ENCODE peak calls at places on chromosomes 16 and 17, in ten cellular contexts. One of them, this sample, is unnamed.

GRCh38 chr17:69287168-69287567 is 39.8 kb downstream of the ABCA5 start:
- DNase-seq in putamen: no peak
- DNase-seq in sciatic nerve: no peak
- DNase-seq in activated CD8-positive, alpha-beta T cell treated with anti-CD3 and anti-CD28 coated beads, Interleukin-2, amount 10 ng/mL, durations not matched to agents 7 days and 5 days: no peak
- DNase-seq in neuronal stem cell: no peak
- DNase-seq in thoracic aorta: no peak
- DNase-seq in left lung: no peak
- DNase-seq in NCI-H2171 treated with DMSO at 0.1 percent for 48 hours: no peak
- DNase-seq in progenitor cell of endocrine pancreas: no peak
- DNase-seq in NCI-H748 treated with DMSO at 0.1 percent for 48 hours: no peak
- DNase-seq in this sample: no peak

GRCh38 chr17:53655591-53655990 is 167.1 kb upstream of the KIF2B start:
- DNase-seq in putamen: no peak
- DNase-seq in sciatic nerve: no peak
- DNase-seq in activated CD8-positive, alpha-beta T cell treated with anti-CD3 and anti-CD28 coated beads, Interleukin-2, amount 10 ng/mL, durations not matched to agents 7 days and 5 days: no peak
- DNase-seq in neuronal stem cell: no peak
- DNase-seq in thoracic aorta: no peak
- DNase-seq in left lung: no peak
- DNase-seq in NCI-H2171 treated with DMSO at 0.1 percent for 48 hours: no peak
- DNase-seq in progenitor cell of endocrine pancreas: no peak
- DNase-seq in NCI-H748 treated with DMSO at 0.1 percent for 48 hours: no peak
- DNase-seq in this sample: no peak

GRCh38 chr16:21663889-21664647 is at the start of gene OTOA:
- DNase-seq in putamen: no peak
- DNase-seq in sciatic nerve: no peak
- DNase-seq in activated CD8-positive, alpha-beta T cell treated with anti-CD3 and anti-CD28 coated beads, Interleukin-2, amount 10 ng/mL, durations not matched to agents 7 days and 5 days: peak
- DNase-seq in neuronal stem cell: no peak
- DNase-seq in thoracic aorta: no peak
- DNase-seq in left lung: no peak
- DNase-seq in NCI-H2171 treated with DMSO at 0.1 percent for 48 hours: peak
- DNase-seq in progenitor cell of endocrine pancreas: peak
- DNase-seq in NCI-H748 treated with DMSO at 0.1 percent for 48 hours: no peak
- DNase-seq in this sample: no peak

GRCh38 chr17:40952675-40953074 is 14.1 kb downstream of the KRT39 start:
- DNase-seq in putamen: no peak
- DNase-seq in sciatic nerve: no peak
- DNase-seq in activated CD8-positive, alpha-beta T cell treated with anti-CD3 and anti-CD28 coated beads, Interleukin-2, amount 10 ng/mL, durations not matched to agents 7 days and 5 days: no peak
- DNase-seq in neuronal stem cell: no peak
- DNase-seq in thoracic aorta: no peak
- DNase-seq in left lung: no peak
- DNase-seq in NCI-H2171 treated with DMSO at 0.1 percent for 48 hours: no peak
- DNase-seq in progenitor cell of endocrine pancreas: no peak
- DNase-seq in NCI-H748 treated with DMSO at 0.1 percent for 48 hours: no peak
- DNase-seq in this sample: no peak

GRCh38 chr16:87464691-87465300 is 28.0 kb downstream of the ZCCHC14 start:
- DNase-seq in putamen: peak
- DNase-seq in sciatic nerve: peak
- DNase-seq in activated CD8-positive, alpha-beta T cell treated with anti-CD3 and anti-CD28 coated beads, Interleukin-2, amount 10 ng/mL, durations not matched to agents 7 days and 5 days: peak
- DNase-seq in neuronal stem cell: no peak
- DNase-seq in thoracic aorta: peak
- DNase-seq in left lung: peak
- DNase-seq in NCI-H2171 treated with DMSO at 0.1 percent for 48 hours: no peak
- DNase-seq in progenitor cell of endocrine pancreas: no peak
- DNase-seq in NCI-H748 treated with DMSO at 0.1 percent for 48 hours: no peak
- DNase-seq in this sample: no peak

GRCh38 chr17:64309710-64310109 is 46.6 kb upstream of the TEX2 start:
- DNase-seq in putamen: no peak
- DNase-seq in sciatic nerve: no peak
- DNase-seq in activated CD8-positive, alpha-beta T cell treated with anti-CD3 and anti-CD28 coated beads, Interleukin-2, amount 10 ng/mL, durations not matched to agents 7 days and 5 days: no peak
- DNase-seq in neuronal stem cell: no peak
- DNase-seq in thoracic aorta: no peak
- DNase-seq in left lung: no peak
- DNase-seq in NCI-H2171 treated with DMSO at 0.1 percent for 48 hours: no peak
- DNase-seq in progenitor cell of endocrine pancreas: no peak
- DNase-seq in NCI-H748 treated with DMSO at 0.1 percent for 48 hours: no peak
- DNase-seq in this sample: no peak

GRCh38 chr16:47492428-47493357 is 31.6 kb downstream of the PHKB start:
- DNase-seq in putamen: peak
- DNase-seq in sciatic nerve: peak
- DNase-seq in activated CD8-positive, alpha-beta T cell treated with anti-CD3 and anti-CD28 coated beads, Interleukin-2, amount 10 ng/mL, durations not matched to agents 7 days and 5 days: no peak
- DNase-seq in neuronal stem cell: no peak
- DNase-seq in thoracic aorta: peak
- DNase-seq in left lung: peak
- DNase-seq in NCI-H2171 treated with DMSO at 0.1 percent for 48 hours: peak
- DNase-seq in progenitor cell of endocrine pancreas: no peak
- DNase-seq in NCI-H748 treated with DMSO at 0.1 percent for 48 hours: no peak
- DNase-seq in this sample: no peak

GRCh38 chr16:84496991-84497390 is 7.5 kb downstream of the MEAK7 start:
- DNase-seq in putamen: no peak
- DNase-seq in sciatic nerve: no peak
- DNase-seq in activated CD8-positive, alpha-beta T cell treated with anti-CD3 and anti-CD28 coated beads, Interleukin-2, amount 10 ng/mL, durations not matched to agents 7 days and 5 days: no peak
- DNase-seq in neuronal stem cell: no peak
- DNase-seq in thoracic aorta: no peak
- DNase-seq in left lung: no peak
- DNase-seq in NCI-H2171 treated with DMSO at 0.1 percent for 48 hours: no peak
- DNase-seq in progenitor cell of endocrine pancreas: no peak
- DNase-seq in NCI-H748 treated with DMSO at 0.1 percent for 48 hours: no peak
- DNase-seq in this sample: no peak

GRCh38 chr17:35537569-35538209 is at the start of gene SLFN12L:
- DNase-seq in putamen: no peak
- DNase-seq in sciatic nerve: no peak
- DNase-seq in activated CD8-positive, alpha-beta T cell treated with anti-CD3 and anti-CD28 coated beads, Interleukin-2, amount 10 ng/mL, durations not matched to agents 7 days and 5 days: peak
- DNase-seq in neuronal stem cell: no peak
- DNase-seq in thoracic aorta: no peak
- DNase-seq in left lung: no peak
- DNase-seq in NCI-H2171 treated with DMSO at 0.1 percent for 48 hours: no peak
- DNase-seq in progenitor cell of endocrine pancreas: no peak
- DNase-seq in NCI-H748 treated with DMSO at 0.1 percent for 48 hours: no peak
- DNase-seq in this sample: peak

GRCh38 chr16:68235882-68236803 is at the start of gene ESRP2:
- DNase-seq in putamen: no peak
- DNase-seq in sciatic nerve: no peak
- DNase-seq in activated CD8-positive, alpha-beta T cell treated with anti-CD3 and anti-CD28 coated beads, Interleukin-2, amount 10 ng/mL, durations not matched to agents 7 days and 5 days: peak
- DNase-seq in neuronal stem cell: no peak
- DNase-seq in thoracic aorta: no peak
- DNase-seq in left lung: peak
- DNase-seq in NCI-H2171 treated with DMSO at 0.1 percent for 48 hours: peak
- DNase-seq in progenitor cell of endocrine pancreas: peak
- DNase-seq in NCI-H748 treated with DMSO at 0.1 percent for 48 hours: peak
- DNase-seq in this sample: no peak

GRCh38 chr17:34357398-34357797 is 1.1 kb downstream of the CCL13 start:
- DNase-seq in putamen: no peak
- DNase-seq in sciatic nerve: no peak
- DNase-seq in activated CD8-positive, alpha-beta T cell treated with anti-CD3 and anti-CD28 coated beads, Interleukin-2, amount 10 ng/mL, durations not matched to agents 7 days and 5 days: no peak
- DNase-seq in neuronal stem cell: no peak
- DNase-seq in thoracic aorta: no peak
- DNase-seq in left lung: no peak
- DNase-seq in NCI-H2171 treated with DMSO at 0.1 percent for 48 hours: no peak
- DNase-seq in progenitor cell of endocrine pancreas: no peak
- DNase-seq in NCI-H748 treated with DMSO at 0.1 percent for 48 hours: no peak
- DNase-seq in this sample: no peak

GRCh38 chr17:77242118-77242800 is 101.5 kb downstream of the SEC14L1 start:
- DNase-seq in putamen: no peak
- DNase-seq in sciatic nerve: no peak
- DNase-seq in activated CD8-positive, alpha-beta T cell treated with anti-CD3 and anti-CD28 coated beads, Interleukin-2, amount 10 ng/mL, durations not matched to agents 7 days and 5 days: no peak
- DNase-seq in neuronal stem cell: no peak
- DNase-seq in thoracic aorta: no peak
- DNase-seq in left lung: no peak
- DNase-seq in NCI-H2171 treated with DMSO at 0.1 percent for 48 hours: peak
- DNase-seq in progenitor cell of endocrine pancreas: no peak
- DNase-seq in NCI-H748 treated with DMSO at 0.1 percent for 48 hours: no peak
- DNase-seq in this sample: no peak

GRCh38 chr16:82995927-82996441 is 369.2 kb downstream of the CDH13 start:
- DNase-seq in putamen: no peak
- DNase-seq in sciatic nerve: no peak
- DNase-seq in activated CD8-positive, alpha-beta T cell treated with anti-CD3 and anti-CD28 coated beads, Interleukin-2, amount 10 ng/mL, durations not matched to agents 7 days and 5 days: no peak
- DNase-seq in neuronal stem cell: no peak
- DNase-seq in thoracic aorta: no peak
- DNase-seq in left lung: no peak
- DNase-seq in NCI-H2171 treated with DMSO at 0.1 percent for 48 hours: no peak
- DNase-seq in progenitor cell of endocrine pancreas: no peak
- DNase-seq in NCI-H748 treated with DMSO at 0.1 percent for 48 hours: peak
- DNase-seq in this sample: no peak

This sample was measured in MM.1S.